ENCODE peak calls at places on chromosomes 13 and 19, in four cellular contexts. P, O, L and H are unnamed samples.

GRCh38 chr13:36421447-36421846 is 10.8 kb upstream of the CCNA1 start:
- DNase-seq in O (peak), L (no peak), P (peak), H (no peak)

GRCh38 chr13:51148952-51149573 is 38.0 kb upstream of the C13orf42 start:
- DNase-seq in O (peak), P (peak), L (peak), H (no peak)

GRCh38 chr19:9786342-9786741 is 17.8 kb upstream of the ZNF846 start:
- DNase-seq in P (no peak), O (no peak), L (no peak), H (no peak)

GRCh38 chr19:16436780-16437179 is 35.0 kb downstream of the EPS15L1 start:
- DNase-seq in L (no peak), O (peak), P (no peak), H (no peak)

GRCh38 chr13:44385401-44385800 is 11.8 kb downstream of the SERP2 start:
- DNase-seq in P (no peak), O (no peak), L (no peak), H (no peak)

GRCh38 chr19:5881543-5882299 is 11.4 kb upstream of the FUT5 start:
- DNase-seq in O (no peak), L (no peak), P (no peak), H (no peak)

GRCh38 chr19:46265217-46265828 is 31.5 kb upstream of the HIF3A start:
- DNase-seq in O (peak), L (peak), P (peak), H (peak)

GRCh38 chr13:80871481-80871880 is 530.6 kb upstream of the SPRY2 start:
- DNase-seq in P (peak), L (no peak), O (no peak), H (no peak)

GRCh38 chr13:67224148-67224846 is 5.8 kb downstream of the PCDH9 start:
- DNase-seq in O (peak), P (peak), L (peak), H (peak)

GRCh38 chr19:40803170-40803856 is 4.3 kb downstream of the EGLN2 start:
- DNase-seq in L (no peak), O (no peak), P (no peak), H (no peak)

GRCh38 chr19:928471-929259 is 2.8 kb downstream of the ARID3A start:
- DNase-seq in P (no peak), O (no peak), L (no peak), H (no peak)

GRCh38 chr19:45670670-45671453 is 2.8 kb downstream of the GIPR start:
- DNase-seq in O (peak), P (peak), L (peak), H (peak)

GRCh38 chr13:79194727-79195126 is 211.3 kb downstream of the RBM26 start:
- DNase-seq in P (no peak), L (no peak), O (no peak), H (no peak)

GRCh38 chr19:53915000-53915399 is 5.9 kb downstream of the CACNG7 start:
- DNase-seq in P (no peak), L (no peak), O (peak), H (no peak)

GRCh38 chr13:59890064-59890463 is 273.7 kb downstream of the DIAPH3 start:
- DNase-seq in L (no peak), P (no peak), O (no peak), H (no peak)

GRCh38 chr13:75357576-75358295 is 124.2 kb downstream of the TBC1D4 start:
- DNase-seq in O (peak), L (no peak), P (peak), H (no peak)

GRCh38 chr19:2569596-2570465 is 93.9 kb downstream of the GADD45B start:
- DNase-seq in O (no peak), P (no peak), L (no peak), H (no peak)